ENCODE peak calls at places on chromosomes 1 and 21, in seven cellular contexts. K is colonic mucosa, S is ovary, G is aorta, V is left ventricle myocardium inferior, D is adrenal gland, Q is epithelial cell of esophagus. T is an unnamed sample.
A peak's percentile ranks its signal among the peaks of the same experiment; 100 is the strongest.

GRCh38 chr1:84298688-84299535 is 2.6 kb upstream of the SAMD13 start:
- DNase-seq in K (peak; percentile 67), S (peak; percentile 20), V (peak; percentile 26), Q (peak; percentile 21), G (peak; percentile 80), D (peak; percentile 46), T (peak; percentile 39)

GRCh38 chr1:1361982-1362423 is 3.6 kb upstream of the MXRA8 start:
- DNase-seq in D (peak; percentile 57), S (no peak), K (peak; percentile 31), G (peak; percentile 78), V (peak; percentile 63), Q (no peak), T (peak; percentile 38)

GRCh38 chr21:17818158-17819113 is 720 bp downstream of the C21orf91 start:
- DNase-seq in Q (peak; percentile 35), V (peak; percentile 20), K (peak; percentile 59), G (peak; percentile 88), D (peak; percentile 42), S (no peak), T (peak; percentile 22)

GRCh38 chr21:36706482-36706852 is 7.6 kb downstream of the SIM2 start:
- DNase-seq in S (no peak), K (no peak), D (no peak), V (no peak), G (peak; percentile 31), Q (no peak), T (no peak)

GRCh38 chr1:21814241-21814918 is 2.3 kb downstream of the LDLRAD2 start:
- DNase-seq in D (peak; percentile 40), V (no peak), S (no peak), K (no peak), Q (no peak), G (no peak), T (no peak)

GRCh38 chr21:16588433-16588860 is 858.7 kb downstream of the USP25 start:
- DNase-seq in D (peak; percentile 90), G (peak; percentile 85), V (peak; percentile 46), S (peak; percentile 77), Q (peak; percentile 93), K (peak; percentile 32), T (peak; percentile 51)

GRCh38 chr1:222824641-222825040 is 9.8 kb downstream of the DISP1 start:
- DNase-seq in D (no peak), K (no peak), G (no peak), V (no peak), Q (no peak), S (no peak), T (no peak)

GRCh38 chr21:45721656-45722055 is 78.1 kb downstream of the PCBP3 start:
- DNase-seq in K (no peak), Q (no peak), D (no peak), V (no peak), G (no peak), S (no peak), T (no peak)

GRCh38 chr1:115830963-115831362 is 10.0 kb downstream of the NHLH2 start:
- DNase-seq in K (no peak), Q (peak; percentile 61), V (no peak), S (no peak), D (no peak), G (no peak), T (no peak)

GRCh38 chr1:85372683-85373446 is 92.1 kb downstream of the DDAH1 start:
- DNase-seq in G (no peak), K (no peak), S (no peak), D (peak; percentile 82), Q (peak; percentile 7), V (no peak), T (no peak)

GRCh38 chr1:204746838-204747442 is 61.4 kb upstream of the LRRN2 start:
- DNase-seq in G (no peak), V (no peak), S (no peak), Q (peak; percentile 59), D (peak; percentile 66), K (peak; percentile 61), T (no peak)

GRCh38 chr1:245310605-245311531 is 156.1 kb downstream of the KIF26B start:
- DNase-seq in S (no peak), D (peak; percentile 21), G (no peak), K (no peak), V (no peak), Q (no peak), T (no peak)

GRCh38 chr1:81467433-81467832 is 333.3 kb upstream of the ADGRL2 start:
- DNase-seq in G (no peak), V (no peak), Q (no peak), S (no peak), K (no peak), D (no peak), T (no peak)

GRCh38 chr1:47755368-47755990 is 241.7 kb downstream of the TRABD2B start:
- DNase-seq in K (peak; percentile 81), V (no peak), G (no peak), S (no peak), D (peak; percentile 53), Q (peak; percentile 8), T (no peak)

GRCh38 chr1:94258873-94259331 is 21.5 kb upstream of the ARHGAP29 start:
- DNase-seq in G (peak; percentile 77), V (no peak), S (no peak), D (peak; percentile 66), Q (peak; percentile 67), K (no peak), T (no peak)

GRCh38 chr1:164510435-164510834 is 48.5 kb upstream of the PBX1 start:
- DNase-seq in V (no peak), G (no peak), Q (peak; percentile 16), D (no peak), S (no peak), K (no peak), T (no peak)

GRCh38 chr1:27330786-27331185 is 8.8 kb downstream of the TMEM222 start:
- DNase-seq in D (no peak), S (no peak), V (no peak), Q (no peak), G (peak; percentile 68), K (no peak), T (no peak)

GRCh38 chr1:233543338-233544255 is 70.3 kb upstream of the KCNK1 start:
- DNase-seq in V (no peak), D (peak; percentile 88), G (no peak), Q (peak; percentile 100), K (peak; percentile 28), S (peak; percentile 24), T (no peak)

GRCh38 chr1:43357251-43357650 is 1.5 kb upstream of the CDC20 start:
- DNase-seq in S (no peak), K (no peak), Q (no peak), G (no peak), D (no peak), V (no peak), T (no peak)

GRCh38 chr1:184301228-184301627 is 85.6 kb upstream of the C1orf21 start:
- DNase-seq in D (no peak), S (no peak), V (no peak), Q (no peak), K (no peak), G (no peak), T (no peak)

GRCh38 chr21:43613755-43614638 is 45.3 kb downstream of the HSF2BP start:
- DNase-seq in S (no peak), G (no peak), D (no peak), V (no peak), K (no peak), Q (no peak), T (no peak)

GRCh38 chr21:46154955-46155513 is 345 bp downstream of the FTCD start:
- DNase-seq in G (peak; percentile 65), V (no peak), K (no peak), S (peak; percentile 18), D (no peak), Q (no peak), T (no peak)

GRCh38 chr1:210728437-210729149 is 399.9 kb downstream of the HHAT start:
- DNase-seq in K (no peak), Q (no peak), D (no peak), V (no peak), G (no peak), S (no peak), T (no peak)

GRCh38 chr1:47438321-47439150 is 692 bp downstream of the FOXD2 start:
- DNase-seq in G (no peak), S (no peak), Q (no peak), D (peak; percentile 15), K (peak; percentile 40), V (peak; percentile 26), T (no peak)

GRCh38 chr1:216892581-216892980 is 169.4 kb upstream of the ESRRG start:
- DNase-seq in S (no peak), V (no peak), G (no peak), D (no peak), Q (no peak), K (no peak), T (no peak)

GRCh38 chr1:9233942-9234222 is 692 bp upstream of the H6PD start:
- DNase-seq in Q (no peak), K (no peak), V (no peak), D (no peak), S (no peak), G (no peak), T (no peak)

GRCh38 chr21:27704567-27705166 is 737.8 kb upstream of the ADAMTS5 start:
- DNase-seq in D (no peak), K (no peak), S (no peak), Q (no peak), G (no peak), V (no peak), T (no peak)

GRCh38 chr1:7049913-7050625 is 264.8 kb downstream of the CAMTA1 start:
- DNase-seq in G (no peak), V (no peak), S (no peak), K (no peak), D (peak; percentile 10), Q (no peak), T (no peak)

GRCh38 chr1:173266845-173267244 is 59.7 kb upstream of the TNFSF4 start:
- DNase-seq in Q (no peak), K (no peak), S (no peak), V (no peak), G (no peak), D (no peak), T (no peak)

DNA sequence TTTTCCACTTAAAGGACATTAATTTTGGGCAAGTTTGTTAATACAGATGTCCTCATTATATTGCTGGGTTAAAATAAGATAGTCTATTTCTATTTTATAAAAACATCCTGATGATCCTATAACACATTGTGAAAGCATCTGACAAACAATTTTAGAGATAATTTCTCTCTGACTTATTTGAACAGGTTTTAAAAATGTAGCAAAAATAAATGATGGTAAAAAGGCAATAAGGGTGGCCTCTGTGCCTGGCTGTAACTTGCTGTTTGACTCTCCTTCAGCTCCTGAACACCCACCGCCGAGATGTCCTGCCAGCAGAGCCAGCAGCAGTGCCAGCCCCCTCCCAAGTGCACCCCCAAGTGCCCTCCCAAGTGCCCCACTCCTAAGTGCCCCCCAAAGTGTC is at the start of gene LCE1A:
- DNase-seq in V (no peak), G (no peak), S (no peak), Q (no peak), K (no peak), D (no peak), T (no peak)
- H3K4me3 ChIP-seq in V (no peak within 1 kb of the TSS), G (no peak within 1 kb of the TSS), S (no peak within 1 kb of the TSS), Q (no peak within 1 kb of the TSS), K (no peak within 1 kb of the TSS), D (no peak within 1 kb of the TSS), T (no peak within 1 kb of the TSS)

GRCh38 chr1:41890841-41891311 is 27.8 kb downstream of the HIVEP3 start:
- DNase-seq in V (peak; percentile 48), Q (peak; percentile 43), S (no peak), G (no peak), D (peak; percentile 84), K (no peak), T (peak; percentile 50)
- H3K4me3 ChIP-seq in V (peak overlapping the region; percentile 56), Q (no peak overlapping the region), S (peak overlapping the region; percentile 25), G (no peak overlapping the region), D (no peak overlapping the region), K (no peak overlapping the region), T (peak overlapping the region; percentile 38)

GRCh38 chr1:38476784-38477175 is 382.8 kb downstream of the RRAGC start:
- DNase-seq in Q (no peak), D (no peak), S (no peak), V (no peak), G (no peak), K (no peak), T (no peak)
- H3K4me3 ChIP-seq in Q (no peak overlapping the region), D (no peak overlapping the region), S (no peak overlapping the region), V (peak overlapping the region; percentile 54), G (no peak overlapping the region), K (no peak overlapping the region), T (peak overlapping the region; percentile 40)

GRCh38 chr1:118978914-118979701 is 9.0 kb downstream of the TBX15 start:
- DNase-seq in K (no peak), D (no peak), G (no peak), V (no peak), Q (no peak), S (no peak), T (no peak)
- H3K4me3 ChIP-seq in K (no peak overlapping the region), D (no peak overlapping the region), G (no peak overlapping the region), V (peak overlapping the region; percentile 30), Q (no peak overlapping the region), S (no peak overlapping the region), T (peak overlapping the region; percentile 17)